ENCODE peak calls at places on chromosomes 16 and 17, in ten cellular contexts. One of them, this sample, is unnamed.
A peak's percentile ranks its signal among the peaks of the same experiment; 100 is the strongest.

GRCh38 chr17:48628641-48629410 is 2.7 kb upstream of the HOXB9 start:
- DNase-seq in ACHN: no peak
- DNase-seq in OCI-LY7: no peak
- DNase-seq in OCI-M1: no peak
- DNase-seq in activated CD4-positive, alpha-beta T cell treated with anti-CD3 and anti-CD28 coated beads, Interleukin-2, amount 50 U/mL, for 4 hours: no peak
- DNase-seq in AG04450: no peak
- DNase-seq in hippocampal formation: no peak
- DNase-seq in T-helper 9 cell: no peak
- DNase-seq in ureter: no peak
- DNase-seq in AG04449: no peak
- DNase-seq in this sample: no peak

GRCh38 chr16:86142801-86143236 is 243.9 kb downstream of the IRF8 start:
- DNase-seq in ACHN: no peak
- DNase-seq in OCI-LY7: no peak
- DNase-seq in OCI-M1: no peak
- DNase-seq in activated CD4-positive, alpha-beta T cell treated with anti-CD3 and anti-CD28 coated beads, Interleukin-2, amount 50 U/mL, for 4 hours: no peak
- DNase-seq in AG04450: no peak
- DNase-seq in hippocampal formation: no peak
- DNase-seq in T-helper 9 cell: no peak
- DNase-seq in ureter: no peak
- DNase-seq in AG04449: no peak
- DNase-seq in this sample: no peak

GRCh38 chr17:74759941-74760340 is 11.5 kb downstream of the NHERF1 start:
- DNase-seq in ACHN: no peak
- DNase-seq in OCI-LY7: no peak
- DNase-seq in OCI-M1: no peak
- DNase-seq in activated CD4-positive, alpha-beta T cell treated with anti-CD3 and anti-CD28 coated beads, Interleukin-2, amount 50 U/mL, for 4 hours: no peak
- DNase-seq in AG04450: no peak
- DNase-seq in hippocampal formation: no peak
- DNase-seq in T-helper 9 cell: no peak
- DNase-seq in ureter: peak; percentile 79
- DNase-seq in AG04449: no peak
- DNase-seq in this sample: peak; percentile 47

GRCh38 chr17:21194688-21195087 is 19.3 kb downstream of the TMEM11 start:
- DNase-seq in ACHN: no peak
- DNase-seq in OCI-LY7: no peak
- DNase-seq in OCI-M1: no peak
- DNase-seq in activated CD4-positive, alpha-beta T cell treated with anti-CD3 and anti-CD28 coated beads, Interleukin-2, amount 50 U/mL, for 4 hours: no peak
- DNase-seq in AG04450: peak; percentile 23
- DNase-seq in hippocampal formation: no peak
- DNase-seq in T-helper 9 cell: no peak
- DNase-seq in ureter: no peak
- DNase-seq in AG04449: no peak
- DNase-seq in this sample: no peak

GRCh38 chr16:3645504-3646347 is 8.8 kb upstream of the DNASE1 start:
- DNase-seq in ACHN: no peak
- DNase-seq in OCI-LY7: no peak
- DNase-seq in OCI-M1: no peak
- DNase-seq in activated CD4-positive, alpha-beta T cell treated with anti-CD3 and anti-CD28 coated beads, Interleukin-2, amount 50 U/mL, for 4 hours: no peak
- DNase-seq in AG04450: peak; percentile 41
- DNase-seq in hippocampal formation: no peak
- DNase-seq in T-helper 9 cell: no peak
- DNase-seq in ureter: peak; percentile 36
- DNase-seq in AG04449: no peak
- DNase-seq in this sample: peak; percentile 76

GRCh38 chr17:71987634-71988033 is 133.2 kb upstream of the SOX9 start:
- DNase-seq in ACHN: no peak
- DNase-seq in OCI-LY7: peak; percentile 55
- DNase-seq in OCI-M1: peak; percentile 20
- DNase-seq in activated CD4-positive, alpha-beta T cell treated with anti-CD3 and anti-CD28 coated beads, Interleukin-2, amount 50 U/mL, for 4 hours: no peak
- DNase-seq in AG04450: no peak
- DNase-seq in hippocampal formation: no peak
- DNase-seq in T-helper 9 cell: no peak
- DNase-seq in ureter: no peak
- DNase-seq in AG04449: no peak
- DNase-seq in this sample: no peak

GRCh38 chr17:55168970-55169687 is 95.6 kb upstream of the HLF start:
- DNase-seq in ACHN: no peak
- DNase-seq in OCI-LY7: peak; percentile 95
- DNase-seq in OCI-M1: no peak
- DNase-seq in activated CD4-positive, alpha-beta T cell treated with anti-CD3 and anti-CD28 coated beads, Interleukin-2, amount 50 U/mL, for 4 hours: no peak
- DNase-seq in AG04450: no peak
- DNase-seq in hippocampal formation: no peak
- DNase-seq in T-helper 9 cell: no peak
- DNase-seq in ureter: no peak
- DNase-seq in AG04449: no peak
- DNase-seq in this sample: no peak

GRCh38 chr16:86126891-86127290 is 227.9 kb downstream of the IRF8 start:
- DNase-seq in ACHN: no peak
- DNase-seq in OCI-LY7: no peak
- DNase-seq in OCI-M1: no peak
- DNase-seq in activated CD4-positive, alpha-beta T cell treated with anti-CD3 and anti-CD28 coated beads, Interleukin-2, amount 50 U/mL, for 4 hours: no peak
- DNase-seq in AG04450: no peak
- DNase-seq in hippocampal formation: no peak
- DNase-seq in T-helper 9 cell: no peak
- DNase-seq in ureter: no peak
- DNase-seq in AG04449: no peak
- DNase-seq in this sample: no peak

GRCh38 chr17:19397556-19398041 is 10.6 kb upstream of the MFAP4 start:
- DNase-seq in ACHN: no peak
- DNase-seq in OCI-LY7: peak; percentile 80
- DNase-seq in OCI-M1: no peak
- DNase-seq in activated CD4-positive, alpha-beta T cell treated with anti-CD3 and anti-CD28 coated beads, Interleukin-2, amount 50 U/mL, for 4 hours: no peak
- DNase-seq in AG04450: no peak
- DNase-seq in hippocampal formation: no peak
- DNase-seq in T-helper 9 cell: no peak
- DNase-seq in ureter: no peak
- DNase-seq in AG04449: no peak
- DNase-seq in this sample: peak; percentile 71

GRCh38 chr17:50634915-50635719 is 436 bp downstream of the ABCC3 start:
- DNase-seq in ACHN: peak; percentile 23
- DNase-seq in OCI-LY7: no peak
- DNase-seq in OCI-M1: no peak
- DNase-seq in activated CD4-positive, alpha-beta T cell treated with anti-CD3 and anti-CD28 coated beads, Interleukin-2, amount 50 U/mL, for 4 hours: no peak
- DNase-seq in AG04450: no peak
- DNase-seq in hippocampal formation: no peak
- DNase-seq in T-helper 9 cell: no peak
- DNase-seq in ureter: no peak
- DNase-seq in AG04449: no peak
- DNase-seq in this sample: peak; percentile 42

GRCh38 chr16:74633686-74634085 is 26.8 kb upstream of the GLG1 start:
- DNase-seq in ACHN: no peak
- DNase-seq in OCI-LY7: no peak
- DNase-seq in OCI-M1: no peak
- DNase-seq in activated CD4-positive, alpha-beta T cell treated with anti-CD3 and anti-CD28 coated beads, Interleukin-2, amount 50 U/mL, for 4 hours: no peak
- DNase-seq in AG04450: no peak
- DNase-seq in hippocampal formation: no peak
- DNase-seq in T-helper 9 cell: no peak
- DNase-seq in ureter: no peak
- DNase-seq in AG04449: no peak
- DNase-seq in this sample: no peak

GRCh38 chr17:31593806-31594205 is 202.3 kb downstream of the RAB11FIP4 start:
- DNase-seq in ACHN: no peak
- DNase-seq in OCI-LY7: no peak
- DNase-seq in OCI-M1: no peak
- DNase-seq in activated CD4-positive, alpha-beta T cell treated with anti-CD3 and anti-CD28 coated beads, Interleukin-2, amount 50 U/mL, for 4 hours: no peak
- DNase-seq in AG04450: no peak
- DNase-seq in hippocampal formation: no peak
- DNase-seq in T-helper 9 cell: no peak
- DNase-seq in ureter: no peak
- DNase-seq in AG04449: peak; percentile 69
- DNase-seq in this sample: no peak